ENCODE peak calls at places on chromosomes 1 and 21, in seven cellular contexts. B is fibroblast of mammary gland; L is WTC11; N is pancreas; E is heart right ventricle; O is DMS153; P is activated CD8-positive, alpha-beta T cell treated with anti-CD3 and anti-CD28 coated beads for 36 hours. I is an unnamed sample.

GRCh38 chr1:242401937-242402336 is 122.6 kb downstream of the PLD5 start:
- DNase-seq in N (no peak), B (no peak), O (no peak), L (no peak), P (no peak), E (no peak), I (no peak)

GRCh38 chr1:85607126-85607912 is 26.8 kb downstream of the CCN1 start:
- DNase-seq in N (no peak), O (no peak), B (peak; percentile 99), E (no peak), L (peak; percentile 90), P (no peak), I (no peak)

GRCh38 chr1:223765036-223765718 is 52.8 kb downstream of the CAPN2 start:
- DNase-seq in E (peak; percentile 53), O (no peak), N (no peak), L (no peak), P (no peak), B (no peak), I (no peak)

GRCh38 chr1:13513885-13514546 is at the start of gene LRRC38:
- DNase-seq in B (peak; percentile 4), P (peak; percentile 33), E (peak; percentile 28), O (no peak), L (peak; percentile 61), N (no peak), I (no peak)

GRCh38 chr1:167197692-167198091 is 23.0 kb upstream of the POU2F1 start:
- DNase-seq in P (peak; percentile 30), E (no peak), B (no peak), L (no peak), O (no peak), N (no peak), I (no peak)

GRCh38 chr1:37752583-37753471 is 12.1 kb downstream of the EPHA10 start:
- DNase-seq in P (peak; percentile 22), B (no peak), E (no peak), N (peak; percentile 65), O (no peak), L (peak; percentile 62), I (peak; percentile 58)

GRCh38 chr1:209838537-209838936 is 10.8 kb downstream of the UTP25 start:
- DNase-seq in P (no peak), E (no peak), L (no peak), N (no peak), O (no peak), B (no peak), I (no peak)

GRCh38 chr1:12275370-12275769 is 45.5 kb downstream of the VPS13D start:
- DNase-seq in B (peak; percentile 28), L (peak; percentile 60), O (no peak), N (peak; percentile 26), P (peak; percentile 63), E (peak; percentile 36), I (no peak)

GRCh38 chr1:167515893-167516321 is 2.4 kb downstream of the CD247 start:
- DNase-seq in O (no peak), N (no peak), B (no peak), P (peak; percentile 43), L (no peak), E (no peak), I (no peak)

GRCh38 chr1:107727866-107728265 is 237.1 kb downstream of the VAV3 start:
- DNase-seq in L (no peak), P (no peak), B (no peak), E (no peak), N (no peak), O (no peak), I (no peak)

GRCh38 chr1:53362851-53363642 is 35.2 kb upstream of the LRP8 start:
- DNase-seq in N (no peak), O (no peak), P (no peak), B (no peak), E (no peak), L (peak; percentile 40), I (peak; percentile 70)

GRCh38 chr1:226443439-226443838 is 35.5 kb upstream of the PARP1 start:
- DNase-seq in P (no peak), B (peak; percentile 83), L (no peak), E (no peak), O (no peak), N (no peak), I (no peak)

GRCh38 chr1:234214129-234214910 is 158.9 kb upstream of the COA6 start:
- DNase-seq in N (peak; percentile 59), O (no peak), L (peak; percentile 59), E (peak; percentile 26), P (peak; percentile 36), B (no peak), I (no peak)

GRCh38 chr1:55916480-55916879 is 662.9 kb downstream of the PLPP3 start:
- DNase-seq in N (no peak), L (no peak), O (no peak), B (peak; percentile 28), E (no peak), P (no peak), I (no peak)

GRCh38 chr1:243658596-243659105 is 191.4 kb downstream of the AKT3 start:
- DNase-seq in E (no peak), L (no peak), N (no peak), O (no peak), B (no peak), P (no peak), I (no peak)

GRCh38 chr21:14058566-14058965 is 152.2 kb downstream of the LIPI start:
- DNase-seq in L (no peak), O (no peak), N (no peak), E (peak; percentile 6), P (no peak), B (no peak), I (no peak)

GRCh38 chr1:46244656-46245371 is 2.7 kb upstream of the RAD54L start:
- DNase-seq in E (no peak), L (no peak), O (peak; percentile 14), B (peak; percentile 37), N (no peak), P (no peak), I (peak; percentile 35)

GRCh38 chr1:99599678-99600175 is 46.2 kb upstream of the PALMD start:
- DNase-seq in L (no peak), P (no peak), E (peak; percentile 48), O (no peak), B (peak; percentile 80), N (no peak), I (no peak)

GRCh38 chr1:145887631-145888030 is 2.0 kb upstream of the ANKRD35 start:
- DNase-seq in B (no peak), O (no peak), L (no peak), P (no peak), E (no peak), N (no peak), I (no peak)

GRCh38 chr1:30378991-30379581 is 344.3 kb downstream of the MATN1 start:
- DNase-seq in B (peak; percentile 85), O (no peak), N (no peak), P (no peak), L (no peak), E (no peak), I (no peak)

GRCh38 chr1:230972855-230973271 is 5.8 kb downstream of the TTC13 start:
- DNase-seq in O (no peak), P (peak; percentile 81), L (no peak), N (no peak), B (no peak), E (no peak), I (no peak)

GRCh38 chr21:45215214-45215613 is 72.5 kb downstream of the POFUT2 start:
- DNase-seq in P (no peak), O (no peak), B (no peak), L (no peak), N (no peak), E (no peak), I (no peak)

GRCh38 chr1:226919587-226919986 is 20.5 kb upstream of the COQ8A start:
- DNase-seq in N (no peak), E (no peak), B (no peak), O (no peak), P (no peak), L (no peak), I (no peak)

GRCh38 chr1:78279051-78279450 is 211.7 kb upstream of the PTGFR start:
- DNase-seq in B (peak; percentile 98), E (no peak), N (no peak), O (no peak), P (no peak), L (no peak), I (no peak)

GRCh38 chr1:208851376-208851775 is 607.2 kb upstream of the PLXNA2 start:
- DNase-seq in L (no peak), E (no peak), O (peak; percentile 26), B (no peak), P (no peak), N (no peak), I (no peak)

GRCh38 chr1:232627171-232627570 is 2.8 kb downstream of the SIPA1L2 start:
- DNase-seq in P (no peak), O (no peak), B (no peak), N (no peak), E (no peak), L (no peak), I (no peak)

GRCh38 chr21:32350211-32350980 is 42.4 kb downstream of the URB1 start:
- DNase-seq in L (no peak), N (no peak), P (no peak), B (no peak), E (no peak), O (no peak), I (no peak)

I was measured in NCI-H2171.